ENCODE peak calls at places on chromosomes 11 and 22, in five cellular contexts. Z is uterus; H is A172; F is CD8-positive, alpha-beta memory T cell; T is SHP77 treated with DMSO at 0.1 percent for 48 hours. E is an unnamed sample.

GRCh38 chr11:47394322-47395224 is 13.8 kb upstream of the SLC39A13 start:
- DNase-seq in Z (no peak), H (no peak), F (peak), T (no peak), E (no peak)

GRCh38 chr11:13859986-13860385 is 102.5 kb upstream of the SPON1 start:
- DNase-seq in Z (no peak), H (no peak), F (no peak), T (no peak), E (no peak)

GRCh38 chr11:1078191-1078601 is 3.5 kb downstream of the MUC2 start:
- DNase-seq in Z (peak), H (no peak), F (no peak), T (no peak), E (no peak)

GRCh38 chr22:47718337-47718736 is 955.9 kb downstream of the TBC1D22A start:
- DNase-seq in Z (no peak), H (no peak), F (no peak), T (no peak), E (no peak)

GRCh38 chr22:23223566-23224317 is 43.4 kb downstream of the BCR start:
- DNase-seq in Z (no peak), H (no peak), F (no peak), T (no peak), E (no peak)

GRCh38 chr11:10409207-10409661 is 45.8 kb upstream of the AMPD3 start:
- DNase-seq in Z (no peak), H (no peak), F (no peak), T (no peak), E (no peak)

GRCh38 chr11:28464252-28464867 is 356.2 kb downstream of the METTL15 start:
- DNase-seq in Z (no peak), H (no peak), F (no peak), T (no peak), E (no peak)

GRCh38 chr11:83744620-83745192 is 458.5 kb upstream of the CCDC90B start:
- DNase-seq in Z (no peak), H (no peak), F (no peak), T (no peak), E (no peak)

GRCh38 chr11:10324474-10324873 is 19.6 kb downstream of the ADM start:
- DNase-seq in Z (no peak), H (no peak), F (no peak), T (no peak), E (no peak)

GRCh38 chr22:27278986-27279385 is 522.6 kb downstream of the MN1 start:
- DNase-seq in Z (no peak), H (peak), F (no peak), T (no peak), E (no peak)

GRCh38 chr22:28917747-28918543 is 34.6 kb downstream of the ZNRF3 start:
- DNase-seq in Z (no peak), H (no peak), F (no peak), T (peak), E (no peak)

GRCh38 chr11:123086315-123086714 is 24.4 kb upstream of the HSPA8 start:
- DNase-seq in Z (no peak), H (no peak), F (no peak), T (no peak), E (no peak)

GRCh38 chr11:14520902-14521151 is 641 bp upstream of the PSMA1 start:
- DNase-seq in Z (no peak), H (no peak), F (no peak), T (no peak), E (no peak)

GRCh38 chr11:32829157-32829679 is 509 bp upstream of the PRRG4 start:
- DNase-seq in Z (no peak), H (no peak), F (no peak), T (no peak), E (no peak)

GRCh38 chr11:134661660-134662059 is 249.6 kb upstream of the B3GAT1 start:
- DNase-seq in Z (no peak), H (no peak), F (no peak), T (no peak), E (no peak)

GRCh38 chr22:40679964-40680818 is 907 bp downstream of the MCHR1 start:
- DNase-seq in Z (no peak), H (no peak), F (no peak), T (no peak), E (no peak)

GRCh38 chr11:76824980-76825725 is 35.6 kb upstream of the ACER3 start:
- DNase-seq in Z (no peak), H (no peak), F (no peak), T (no peak), E (no peak)

GRCh38 chr22:25334091-25334490 is 114.7 kb downstream of the CRYBB2 start:
- DNase-seq in Z (no peak), H (no peak), F (no peak), T (no peak), E (no peak)

E was measured in AG09309.